ENCODE peak calls at places on chromosomes 6 and 20, in eight cellular contexts. One of them, this sample, is unnamed.

GRCh38 chr6:144582939-144583613 is 297.9 kb downstream of the UTRN start:
- DNase-seq in CD4-positive, alpha-beta T cell: peak
- DNase-seq in GM13976: peak
- DNase-seq in pancreas: no peak
- DNase-seq in Calu3: no peak
- DNase-seq in cardiac fibroblast: peak
- DNase-seq in GM10248: peak
- DNase-seq in fibroblast of lung: peak
- DNase-seq in this sample: no peak

GRCh38 chr6:50722829-50723562 is 9.7 kb downstream of the TFAP2D start:
- DNase-seq in Calu3: no peak
- DNase-seq in GM13976: no peak
- DNase-seq in fibroblast of lung: no peak
- DNase-seq in cardiac fibroblast: no peak
- DNase-seq in CD4-positive, alpha-beta T cell: no peak
- DNase-seq in pancreas: no peak
- DNase-seq in GM10248: no peak
- DNase-seq in this sample: no peak

GRCh38 chr20:62570897-62571666 is 71.2 kb upstream of the SLCO4A1 start:
- DNase-seq in CD4-positive, alpha-beta T cell: no peak
- DNase-seq in pancreas: no peak
- DNase-seq in GM10248: no peak
- DNase-seq in fibroblast of lung: no peak
- DNase-seq in GM13976: no peak
- DNase-seq in cardiac fibroblast: no peak
- DNase-seq in Calu3: no peak
- DNase-seq in this sample: no peak

GRCh38 chr20:45138451-45139300 is 14.4 kb upstream of the WFDC12 start:
- DNase-seq in Calu3: peak
- DNase-seq in CD4-positive, alpha-beta T cell: peak
- DNase-seq in pancreas: peak
- DNase-seq in cardiac fibroblast: peak
- DNase-seq in GM10248: peak
- DNase-seq in fibroblast of lung: no peak
- DNase-seq in GM13976: peak
- DNase-seq in this sample: peak

GRCh38 chr6:70079241-70079640 is 212.9 kb downstream of the COL19A1 start:
- DNase-seq in pancreas: no peak
- DNase-seq in fibroblast of lung: no peak
- DNase-seq in GM10248: no peak
- DNase-seq in cardiac fibroblast: no peak
- DNase-seq in GM13976: no peak
- DNase-seq in CD4-positive, alpha-beta T cell: no peak
- DNase-seq in Calu3: no peak
- DNase-seq in this sample: no peak

GRCh38 chr6:25121186-25121585 is 158.0 kb upstream of the CARMIL1 start:
- DNase-seq in fibroblast of lung: no peak
- DNase-seq in Calu3: no peak
- DNase-seq in CD4-positive, alpha-beta T cell: no peak
- DNase-seq in pancreas: no peak
- DNase-seq in GM10248: no peak
- DNase-seq in GM13976: no peak
- DNase-seq in cardiac fibroblast: no peak
- DNase-seq in this sample: no peak

GRCh38 chr20:16927031-16927430 is 178.9 kb downstream of the OTOR start:
- DNase-seq in GM13976: no peak
- DNase-seq in cardiac fibroblast: no peak
- DNase-seq in Calu3: no peak
- DNase-seq in pancreas: no peak
- DNase-seq in CD4-positive, alpha-beta T cell: no peak
- DNase-seq in GM10248: no peak
- DNase-seq in fibroblast of lung: no peak
- DNase-seq in this sample: no peak

GRCh38 chr6:125986956-125987617 is 747 bp downstream of the TRMT11 start:
- DNase-seq in cardiac fibroblast: peak
- DNase-seq in GM13976: peak
- DNase-seq in CD4-positive, alpha-beta T cell: no peak
- DNase-seq in GM10248: no peak
- DNase-seq in fibroblast of lung: peak
- DNase-seq in Calu3: no peak
- DNase-seq in pancreas: no peak
- DNase-seq in this sample: no peak

GRCh38 chr20:38840053-38840893 is 34.8 kb downstream of the PPP1R16B start:
- DNase-seq in Calu3: no peak
- DNase-seq in cardiac fibroblast: peak
- DNase-seq in GM13976: no peak
- DNase-seq in CD4-positive, alpha-beta T cell: peak
- DNase-seq in GM10248: no peak
- DNase-seq in pancreas: no peak
- DNase-seq in fibroblast of lung: no peak
- DNase-seq in this sample: no peak

GRCh38 chr6:18148304-18149025 is 6.4 kb downstream of the TPMT start:
- DNase-seq in cardiac fibroblast: peak
- DNase-seq in pancreas: no peak
- DNase-seq in GM10248: no peak
- DNase-seq in Calu3: peak
- DNase-seq in CD4-positive, alpha-beta T cell: no peak
- DNase-seq in fibroblast of lung: peak
- DNase-seq in GM13976: no peak
- DNase-seq in this sample: no peak

GRCh38 chr20:63290677-63291472 is 2.1 kb upstream of the COL20A1 start:
- DNase-seq in GM10248: peak
- DNase-seq in pancreas: peak
- DNase-seq in CD4-positive, alpha-beta T cell: peak
- DNase-seq in fibroblast of lung: peak
- DNase-seq in Calu3: peak
- DNase-seq in cardiac fibroblast: peak
- DNase-seq in GM13976: peak
- DNase-seq in this sample: peak

GRCh38 chr6:11650711-11651110 is 113.2 kb downstream of the TMEM170B start:
- DNase-seq in GM10248: peak
- DNase-seq in fibroblast of lung: no peak
- DNase-seq in cardiac fibroblast: peak
- DNase-seq in CD4-positive, alpha-beta T cell: no peak
- DNase-seq in GM13976: no peak
- DNase-seq in Calu3: no peak
- DNase-seq in pancreas: no peak
- DNase-seq in this sample: no peak

GRCh38 chr6:97586344-97586743 is 303.3 kb upstream of the MMS22L start:
- DNase-seq in cardiac fibroblast: peak
- DNase-seq in fibroblast of lung: peak
- DNase-seq in GM10248: no peak
- DNase-seq in Calu3: no peak
- DNase-seq in pancreas: no peak
- DNase-seq in CD4-positive, alpha-beta T cell: no peak
- DNase-seq in GM13976: peak
- DNase-seq in this sample: no peak

GRCh38 chr6:166307981-166308768 is at the start of gene PRR18:
- DNase-seq in GM10248: peak
- DNase-seq in Calu3: peak
- DNase-seq in CD4-positive, alpha-beta T cell: no peak
- DNase-seq in pancreas: peak
- DNase-seq in cardiac fibroblast: no peak
- DNase-seq in GM13976: peak
- DNase-seq in fibroblast of lung: no peak
- DNase-seq in this sample: no peak

GRCh38 chr6:137489410-137490371 is 4.5 kb downstream of the OLIG3 start:
- DNase-seq in GM10248: no peak
- DNase-seq in cardiac fibroblast: no peak
- DNase-seq in fibroblast of lung: no peak
- DNase-seq in pancreas: no peak
- DNase-seq in Calu3: no peak
- DNase-seq in CD4-positive, alpha-beta T cell: no peak
- DNase-seq in GM13976: peak
- DNase-seq in this sample: no peak

GRCh38 chr6:83226517-83226916 is 33.4 kb downstream of the RWDD2A start:
- DNase-seq in GM10248: no peak
- DNase-seq in CD4-positive, alpha-beta T cell: no peak
- DNase-seq in pancreas: no peak
- DNase-seq in fibroblast of lung: peak
- DNase-seq in cardiac fibroblast: peak
- DNase-seq in Calu3: no peak
- DNase-seq in GM13976: no peak
- DNase-seq in this sample: no peak

DNA sequence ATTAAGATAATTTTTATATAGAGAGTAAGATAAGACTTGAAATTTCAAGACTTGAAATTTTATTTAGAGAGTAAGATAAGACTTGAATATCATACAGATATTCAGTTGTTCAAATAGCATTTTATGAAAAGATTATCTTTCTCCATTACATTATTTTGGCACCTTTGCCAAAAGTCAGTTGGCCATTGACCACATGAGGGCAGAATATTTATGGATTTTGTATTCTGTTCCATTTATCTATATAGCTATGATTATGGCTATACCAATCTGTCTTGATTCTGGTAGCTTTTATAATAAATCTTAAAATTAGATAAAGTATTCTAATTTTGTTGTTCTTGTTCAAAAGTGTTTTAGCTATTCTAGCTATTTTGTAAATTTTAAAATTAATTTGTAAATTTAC is 537.9 kb upstream of the GJE1 start:
- DNase-seq in fibroblast of lung: no peak
- DNase-seq in GM13976: no peak
- DNase-seq in cardiac fibroblast: no peak
- DNase-seq in pancreas: no peak
- DNase-seq in CD4-positive, alpha-beta T cell: no peak
- DNase-seq in Calu3: no peak
- DNase-seq in GM10248: no peak
- DNase-seq in this sample: no peak
- TF ChIP-seq CTCF in fibroblast of lung: no peak
- TF ChIP-seq CTCF in GM13976: no peak
- TF ChIP-seq CTCF in cardiac fibroblast: peak
- TF ChIP-seq CTCF in pancreas: no peak
- TF ChIP-seq CTCF in CD4-positive, alpha-beta T cell: no peak
- TF ChIP-seq CTCF in Calu3: no peak
- TF ChIP-seq CTCF in GM10248: no peak
- TF ChIP-seq CTCF in this sample: no peak

DNA sequence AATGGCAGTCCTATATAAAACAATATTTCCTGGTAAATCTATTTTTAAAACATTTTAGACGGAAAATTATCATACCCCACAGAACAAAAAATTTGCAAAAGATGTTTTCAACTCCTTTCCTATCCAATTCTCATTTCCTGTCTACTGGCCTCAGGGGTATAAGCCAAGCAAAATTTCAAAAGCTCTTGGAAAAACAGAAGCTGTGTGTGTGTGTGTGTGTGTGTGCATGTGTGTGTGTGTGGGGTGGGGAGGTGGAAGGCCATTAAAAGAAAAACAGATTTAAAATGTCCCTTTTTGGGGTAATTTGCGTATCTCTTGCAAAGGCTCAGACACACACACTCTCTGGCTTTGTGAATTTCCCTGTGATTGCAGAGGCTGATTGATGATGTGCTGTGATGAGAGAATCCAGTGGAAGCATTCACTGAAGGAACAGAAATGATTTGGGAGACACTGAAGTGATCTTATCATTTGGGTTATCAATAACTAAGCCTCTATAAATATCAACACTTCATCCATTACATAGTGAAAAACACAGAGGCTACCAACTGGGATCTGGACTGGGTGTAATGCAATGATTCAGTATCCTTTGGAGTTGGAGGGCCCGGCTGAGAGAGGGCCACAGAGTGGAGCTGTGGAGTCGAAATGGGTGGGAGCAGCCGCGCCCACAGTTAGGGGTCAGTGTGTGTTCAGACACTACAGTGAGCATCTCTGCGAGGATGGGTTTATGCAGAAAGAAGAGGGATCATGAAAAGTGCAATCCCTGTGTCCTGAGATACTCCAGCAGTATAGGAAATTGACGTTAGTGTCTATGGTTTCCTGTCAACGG is 106.8 kb upstream of the PREP start:
- DNase-seq in fibroblast of lung: peak
- DNase-seq in CD4-positive, alpha-beta T cell: no peak
- DNase-seq in cardiac fibroblast: peak
- DNase-seq in pancreas: no peak
- DNase-seq in GM10248: no peak
- DNase-seq in Calu3: no peak
- DNase-seq in GM13976: no peak
- DNase-seq in this sample: no peak
- TF ChIP-seq CTCF in fibroblast of lung: peak
- TF ChIP-seq CTCF in CD4-positive, alpha-beta T cell: no peak
- TF ChIP-seq CTCF in cardiac fibroblast: peak
- TF ChIP-seq CTCF in pancreas: no peak
- TF ChIP-seq CTCF in GM10248: no peak
- TF ChIP-seq CTCF in Calu3: no peak
- TF ChIP-seq CTCF in GM13976: no peak
- TF ChIP-seq CTCF in this sample: no peak

GRCh38 chr6:110741517-110741916 is 73.8 kb downstream of the CDK19 start:
- DNase-seq in cardiac fibroblast: no peak
- DNase-seq in pancreas: no peak
- DNase-seq in GM13976: no peak
- DNase-seq in fibroblast of lung: no peak
- DNase-seq in CD4-positive, alpha-beta T cell: no peak
- DNase-seq in Calu3: no peak
- DNase-seq in GM10248: no peak
- DNase-seq in this sample: no peak

GRCh38 chr6:110744991-110745390 is 70.3 kb downstream of the CDK19 start:
- DNase-seq in GM10248: no peak
- DNase-seq in CD4-positive, alpha-beta T cell: no peak
- DNase-seq in cardiac fibroblast: no peak
- DNase-seq in GM13976: no peak
- DNase-seq in fibroblast of lung: no peak
- DNase-seq in Calu3: no peak
- DNase-seq in pancreas: no peak
- DNase-seq in this sample: no peak

GRCh38 chr6:110748458-110748857 is 66.8 kb downstream of the CDK19 start:
- DNase-seq in pancreas: no peak
- DNase-seq in GM10248: no peak
- DNase-seq in CD4-positive, alpha-beta T cell: no peak
- DNase-seq in cardiac fibroblast: no peak
- DNase-seq in GM13976: no peak
- DNase-seq in fibroblast of lung: no peak
- DNase-seq in Calu3: no peak
- DNase-seq in this sample: no peak

DNA sequence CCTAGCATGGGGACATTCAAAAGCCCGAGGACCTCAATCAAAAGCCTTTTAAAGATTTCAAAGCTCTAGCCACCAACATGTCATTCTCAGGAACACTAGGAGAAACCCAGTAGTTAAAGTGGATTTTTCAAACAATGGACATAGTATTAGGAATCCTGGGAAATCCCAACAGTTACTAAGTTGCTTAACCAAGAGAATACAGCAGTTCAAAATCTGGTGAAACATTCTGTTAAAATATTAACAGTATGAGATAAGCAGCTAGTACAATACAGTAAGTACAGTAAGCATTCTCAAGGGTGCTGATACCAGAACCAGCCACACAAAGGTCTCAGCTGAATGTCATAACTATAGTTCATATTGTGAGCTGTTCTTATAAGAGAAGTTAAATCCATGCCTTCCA is 68.6 kb downstream of the CDK19 start:
- DNase-seq in cardiac fibroblast: no peak
- DNase-seq in GM10248: no peak
- DNase-seq in pancreas: no peak
- DNase-seq in GM13976: no peak
- DNase-seq in fibroblast of lung: no peak
- DNase-seq in Calu3: peak
- DNase-seq in CD4-positive, alpha-beta T cell: no peak
- DNase-seq in this sample: no peak
- TF ChIP-seq CTCF in cardiac fibroblast: no peak
- TF ChIP-seq CTCF in GM10248: no peak
- TF ChIP-seq CTCF in pancreas: no peak
- TF ChIP-seq CTCF in GM13976: no peak
- TF ChIP-seq CTCF in fibroblast of lung: no peak
- TF ChIP-seq CTCF in Calu3: no peak
- TF ChIP-seq CTCF in CD4-positive, alpha-beta T cell: no peak
- TF ChIP-seq CTCF in this sample: no peak

GRCh38 chr20:32067234-32067821 is 15.3 kb downstream of the HCK start:
- DNase-seq in fibroblast of lung: peak
- DNase-seq in Calu3: no peak
- DNase-seq in GM13976: no peak
- DNase-seq in cardiac fibroblast: peak
- DNase-seq in GM10248: no peak
- DNase-seq in CD4-positive, alpha-beta T cell: no peak
- DNase-seq in pancreas: no peak
- DNase-seq in this sample: no peak
- TF ChIP-seq CTCF in fibroblast of lung: no peak
- TF ChIP-seq CTCF in Calu3: no peak
- TF ChIP-seq CTCF in GM13976: no peak
- TF ChIP-seq CTCF in cardiac fibroblast: no peak
- TF ChIP-seq CTCF in GM10248: no peak
- TF ChIP-seq CTCF in CD4-positive, alpha-beta T cell: no peak
- TF ChIP-seq CTCF in pancreas: no peak
- TF ChIP-seq CTCF in this sample: no peak

This sample was measured in omental fat pad.